ENCODE peak calls at places on chromosomes 3 and 15, in six cellular contexts. One of them, this sample, is unnamed.

GRCh38 chr3:10149222-10149621 is 7.6 kb downstream of the VHL start:
- DNase-seq in effector CD4-positive, alpha-beta T cell: no peak
- DNase-seq in choroid plexus epithelial cell: no peak
- DNase-seq in LoVo: no peak
- DNase-seq in activated CD4-positive, alpha-beta T cell treated with anti-CD3 and anti-CD28 coated beads, Interleukin-2, amount 50 U/mL, for 48 hours: no peak
- DNase-seq in HTR-8/SVneo: no peak
- DNase-seq in this sample: no peak

GRCh38 chr15:28105224-28105791 is 6.2 kb upstream of the OCA2 start:
- DNase-seq in effector CD4-positive, alpha-beta T cell: no peak
- DNase-seq in activated CD4-positive, alpha-beta T cell treated with anti-CD3 and anti-CD28 coated beads, Interleukin-2, amount 50 U/mL, for 48 hours: no peak
- DNase-seq in LoVo: no peak
- DNase-seq in choroid plexus epithelial cell: no peak
- DNase-seq in HTR-8/SVneo: no peak
- DNase-seq in this sample: no peak

GRCh38 chr3:30626443-30627181 is 20.2 kb downstream of the TGFBR2 start:
- DNase-seq in LoVo: peak; percentile 55
- DNase-seq in activated CD4-positive, alpha-beta T cell treated with anti-CD3 and anti-CD28 coated beads, Interleukin-2, amount 50 U/mL, for 48 hours: no peak
- DNase-seq in HTR-8/SVneo: no peak
- DNase-seq in effector CD4-positive, alpha-beta T cell: no peak
- DNase-seq in choroid plexus epithelial cell: peak; percentile 61
- DNase-seq in this sample: no peak

GRCh38 chr3:7293286-7293685 is 432.4 kb downstream of the GRM7 start:
- DNase-seq in LoVo: no peak
- DNase-seq in choroid plexus epithelial cell: no peak
- DNase-seq in effector CD4-positive, alpha-beta T cell: no peak
- DNase-seq in HTR-8/SVneo: no peak
- DNase-seq in activated CD4-positive, alpha-beta T cell treated with anti-CD3 and anti-CD28 coated beads, Interleukin-2, amount 50 U/mL, for 48 hours: no peak
- DNase-seq in this sample: no peak

GRCh38 chr3:49607796-49608195 is 53.5 kb downstream of the BSN start:
- DNase-seq in choroid plexus epithelial cell: no peak
- DNase-seq in effector CD4-positive, alpha-beta T cell: no peak
- DNase-seq in activated CD4-positive, alpha-beta T cell treated with anti-CD3 and anti-CD28 coated beads, Interleukin-2, amount 50 U/mL, for 48 hours: no peak
- DNase-seq in HTR-8/SVneo: no peak
- DNase-seq in LoVo: no peak
- DNase-seq in this sample: no peak

GRCh38 chr3:74127261-74127660 is 487.2 kb downstream of the CNTN3 start:
- DNase-seq in HTR-8/SVneo: no peak
- DNase-seq in activated CD4-positive, alpha-beta T cell treated with anti-CD3 and anti-CD28 coated beads, Interleukin-2, amount 50 U/mL, for 48 hours: no peak
- DNase-seq in effector CD4-positive, alpha-beta T cell: no peak
- DNase-seq in choroid plexus epithelial cell: peak; percentile 83
- DNase-seq in LoVo: no peak
- DNase-seq in this sample: no peak

GRCh38 chr3:132196113-132196512 is 121.1 kb upstream of the ACP3 start:
- DNase-seq in effector CD4-positive, alpha-beta T cell: no peak
- DNase-seq in LoVo: no peak
- DNase-seq in HTR-8/SVneo: no peak
- DNase-seq in activated CD4-positive, alpha-beta T cell treated with anti-CD3 and anti-CD28 coated beads, Interleukin-2, amount 50 U/mL, for 48 hours: no peak
- DNase-seq in choroid plexus epithelial cell: no peak
- DNase-seq in this sample: no peak

GRCh38 chr3:161233557-161233956 is 12.4 kb downstream of the NMD3 start:
- DNase-seq in HTR-8/SVneo: no peak
- DNase-seq in effector CD4-positive, alpha-beta T cell: no peak
- DNase-seq in LoVo: no peak
- DNase-seq in choroid plexus epithelial cell: peak; percentile 41
- DNase-seq in activated CD4-positive, alpha-beta T cell treated with anti-CD3 and anti-CD28 coated beads, Interleukin-2, amount 50 U/mL, for 48 hours: no peak
- DNase-seq in this sample: no peak

GRCh38 chr3:97815149-97815917 is 6.5 kb upstream of the CRYBG3 start:
- DNase-seq in effector CD4-positive, alpha-beta T cell: peak; percentile 13
- DNase-seq in activated CD4-positive, alpha-beta T cell treated with anti-CD3 and anti-CD28 coated beads, Interleukin-2, amount 50 U/mL, for 48 hours: peak; percentile 24
- DNase-seq in HTR-8/SVneo: no peak
- DNase-seq in LoVo: no peak
- DNase-seq in choroid plexus epithelial cell: no peak
- DNase-seq in this sample: no peak

GRCh38 chr15:31792611-31793199 is 237.6 kb upstream of the CHRNA7 start:
- DNase-seq in HTR-8/SVneo: no peak
- DNase-seq in choroid plexus epithelial cell: no peak
- DNase-seq in activated CD4-positive, alpha-beta T cell treated with anti-CD3 and anti-CD28 coated beads, Interleukin-2, amount 50 U/mL, for 48 hours: no peak
- DNase-seq in effector CD4-positive, alpha-beta T cell: no peak
- DNase-seq in LoVo: no peak
- DNase-seq in this sample: no peak

GRCh38 chr3:120524171-120524923 is 71.8 kb upstream of the NDUFB4 start:
- DNase-seq in activated CD4-positive, alpha-beta T cell treated with anti-CD3 and anti-CD28 coated beads, Interleukin-2, amount 50 U/mL, for 48 hours: no peak
- DNase-seq in choroid plexus epithelial cell: peak; percentile 60
- DNase-seq in LoVo: no peak
- DNase-seq in effector CD4-positive, alpha-beta T cell: no peak
- DNase-seq in HTR-8/SVneo: no peak
- DNase-seq in this sample: peak; percentile 68

GRCh38 chr15:68821898-68822380 is 1.2 kb upstream of the ANP32A start:
- DNase-seq in HTR-8/SVneo: no peak
- DNase-seq in activated CD4-positive, alpha-beta T cell treated with anti-CD3 and anti-CD28 coated beads, Interleukin-2, amount 50 U/mL, for 48 hours: no peak
- DNase-seq in choroid plexus epithelial cell: no peak
- DNase-seq in effector CD4-positive, alpha-beta T cell: no peak
- DNase-seq in LoVo: peak; percentile 33
- DNase-seq in this sample: no peak

GRCh38 chr3:58535531-58536500 is 1.2 kb downstream of the ACOX2 start:
- DNase-seq in HTR-8/SVneo: no peak
- DNase-seq in choroid plexus epithelial cell: peak; percentile 55
- DNase-seq in effector CD4-positive, alpha-beta T cell: no peak
- DNase-seq in LoVo: peak; percentile 54
- DNase-seq in activated CD4-positive, alpha-beta T cell treated with anti-CD3 and anti-CD28 coated beads, Interleukin-2, amount 50 U/mL, for 48 hours: no peak
- DNase-seq in this sample: no peak

GRCh38 chr3:85631070-85631469 is 672.3 kb downstream of the CADM2 start:
- DNase-seq in choroid plexus epithelial cell: no peak
- DNase-seq in activated CD4-positive, alpha-beta T cell treated with anti-CD3 and anti-CD28 coated beads, Interleukin-2, amount 50 U/mL, for 48 hours: no peak
- DNase-seq in effector CD4-positive, alpha-beta T cell: no peak
- DNase-seq in LoVo: no peak
- DNase-seq in HTR-8/SVneo: no peak
- DNase-seq in this sample: no peak

GRCh38 chr3:170745211-170745718 is 124.7 kb downstream of the RPL22L1 start:
- DNase-seq in choroid plexus epithelial cell: peak; percentile 60
- DNase-seq in LoVo: peak; percentile 33
- DNase-seq in effector CD4-positive, alpha-beta T cell: no peak
- DNase-seq in HTR-8/SVneo: peak; percentile 48
- DNase-seq in activated CD4-positive, alpha-beta T cell treated with anti-CD3 and anti-CD28 coated beads, Interleukin-2, amount 50 U/mL, for 48 hours: no peak
- DNase-seq in this sample: no peak

GRCh38 chr15:67690936-67691335 is 134.4 kb upstream of the SKOR1 start:
- DNase-seq in LoVo: no peak
- DNase-seq in activated CD4-positive, alpha-beta T cell treated with anti-CD3 and anti-CD28 coated beads, Interleukin-2, amount 50 U/mL, for 48 hours: no peak
- DNase-seq in choroid plexus epithelial cell: peak; percentile 72
- DNase-seq in HTR-8/SVneo: no peak
- DNase-seq in effector CD4-positive, alpha-beta T cell: no peak
- DNase-seq in this sample: peak; percentile 9

This sample was measured in COLO829.